ENCODE peak calls at places on chromosome 15, in seven cellular contexts. T is fibroblast of mammary gland, R is RWPE1, N is endodermal cell, C is A673, L is GM12865, G is AG09309. V is an unnamed sample.

GRCh38 chr15:81373996-81374395 is at the start of gene TMC3:
- DNase-seq in L (no peak), N (no peak), R (no peak), G (no peak), C (no peak), T (no peak), V (no peak)

GRCh38 chr15:62173215-62173614 is 8.1 kb upstream of the C2CD4B start:
- DNase-seq in N (no peak), R (no peak), C (peak), G (no peak), L (no peak), T (no peak), V (no peak)

GRCh38 chr15:67033521-67033920 is 31.9 kb upstream of the SMAD3 start:
- DNase-seq in C (no peak), R (no peak), G (no peak), L (no peak), N (peak), T (no peak), V (no peak)

GRCh38 chr15:78561490-78561889 is 3.8 kb upstream of the CHRNA5 start:
- DNase-seq in N (no peak), R (no peak), C (no peak), G (no peak), L (no peak), T (no peak), V (no peak)

GRCh38 chr15:33067456-33067855 is 127.1 kb downstream of the FMN1 start:
- DNase-seq in R (no peak), C (peak), N (peak), T (peak), G (peak), L (no peak), V (no peak)

GRCh38 chr15:64009798-64010241 is 36.5 kb downstream of the DAPK2 start:
- DNase-seq in N (no peak), R (peak), G (no peak), T (peak), C (no peak), L (peak), V (no peak)

GRCh38 chr15:65077981-65078352 is 1.4 kb downstream of the KBTBD13 start:
- DNase-seq in L (peak), N (peak), T (peak), R (no peak), G (no peak), C (peak), V (no peak)

GRCh38 chr15:48828906-48829305 is 18.0 kb upstream of the CEP152 start:
- DNase-seq in T (no peak), L (no peak), C (no peak), R (no peak), G (no peak), N (no peak), V (no peak)

GRCh38 chr15:90191795-90192494 is 9.2 kb upstream of the SEMA4B start:
- DNase-seq in G (no peak), L (peak), C (peak), T (no peak), R (peak), N (no peak), V (no peak)

GRCh38 chr15:66617137-66618090 is 51.6 kb upstream of the LCTL start:
- DNase-seq in T (peak), L (peak), R (no peak), G (peak), C (no peak), N (peak), V (peak)

GRCh38 chr15:68055224-68055705 is 1.1 kb downstream of the PIAS1 start:
- DNase-seq in G (peak), R (peak), C (peak), L (peak), N (peak), T (peak), V (no peak)

GRCh38 chr15:101504373-101504772 is 14.9 kb upstream of the PCSK6 start:
- DNase-seq in C (no peak), N (no peak), L (no peak), T (no peak), G (no peak), R (no peak), V (no peak)

GRCh38 chr15:96274087-96274440 is 56.4 kb upstream of the NR2F2 start:
- DNase-seq in N (no peak), R (no peak), T (no peak), L (no peak), G (no peak), C (no peak), V (no peak)

GRCh38 chr15:72770673-72771328 is 12.8 kb downstream of the ADPGK start:
- DNase-seq in N (no peak), G (no peak), R (no peak), C (no peak), L (peak), T (peak), V (no peak)

GRCh38 chr15:77282333-77282732 is 137.6 kb downstream of the PEAK1 start:
- DNase-seq in T (peak), L (no peak), C (no peak), R (no peak), G (peak), N (peak), V (no peak)

GRCh38 chr15:54816406-54816805 is 380.3 kb downstream of the RSL24D1 start:
- DNase-seq in N (no peak), R (no peak), G (no peak), T (no peak), C (no peak), L (no peak), V (no peak)

GRCh38 chr15:28992340-28992864 is 106.6 kb downstream of the APBA2 start:
- DNase-seq in R (no peak), G (no peak), N (peak), C (no peak), T (no peak), L (no peak), V (no peak)

GRCh38 chr15:73992594-73992898 is 451 bp upstream of the STOML1 start:
- DNase-seq in R (no peak), G (no peak), N (no peak), T (no peak), C (no peak), L (no peak), V (no peak)
- TF ChIP-seq CTCF in R (peak), G (no peak), N (no peak), T (no peak), C (no peak), L (no peak), V (no peak)

GRCh38 chr15:85750319-85750806 is 44.4 kb downstream of the KLHL25 start:
- DNase-seq in L (no peak), G (no peak), C (no peak), N (peak), T (peak), R (no peak), V (peak)
- TF ChIP-seq CTCF in L (no peak), G (no peak), C (no peak), N (no peak), T (no peak), R (no peak), V (no peak)

DNA sequence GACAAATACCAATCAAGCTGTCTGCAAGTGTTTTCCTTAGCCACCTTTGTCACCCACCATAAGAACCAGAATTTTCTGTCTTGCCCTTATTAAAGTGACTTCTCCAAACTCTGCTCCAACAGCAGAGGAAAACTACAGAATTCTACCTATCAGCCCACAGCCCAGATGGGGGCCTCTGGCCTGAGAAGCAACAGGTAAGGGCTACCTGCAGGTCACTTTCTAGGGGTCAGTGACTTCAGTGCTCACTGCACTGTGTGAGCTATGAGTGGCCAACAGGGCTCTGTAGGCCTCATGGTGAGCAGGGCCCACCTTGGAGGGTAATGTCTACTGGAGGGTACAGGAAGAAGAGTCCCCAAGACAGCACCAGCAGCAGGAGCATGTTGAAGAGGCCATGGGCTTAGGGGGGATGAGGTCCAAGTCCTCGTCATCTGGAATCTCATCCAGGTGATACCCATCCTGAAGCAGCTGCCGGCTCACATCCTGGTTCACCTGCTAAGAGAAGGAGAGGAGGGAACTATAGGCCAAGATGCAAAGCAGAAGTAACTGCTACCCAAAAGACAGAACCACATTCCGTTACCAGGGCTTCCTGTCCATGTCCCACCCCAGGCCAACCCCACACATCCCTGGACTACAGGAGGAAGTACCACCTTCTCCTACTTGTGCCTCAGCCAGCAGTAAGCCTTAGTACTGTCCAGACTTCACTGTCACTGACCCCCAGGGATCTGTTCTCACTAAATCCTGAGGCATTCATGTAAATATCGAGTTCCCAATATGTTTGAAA is 4.2 kb downstream of the FAM219B start:
- DNase-seq in G (no peak), L (no peak), C (no peak), R (no peak), N (no peak), T (no peak), V (no peak)
- TF ChIP-seq CTCF in G (no peak), L (no peak), C (no peak), R (no peak), N (no peak), T (no peak), V (no peak)

GRCh38 chr15:31470756-31471155 is 144.1 kb downstream of the KLF13 start:
- DNase-seq in L (peak), N (peak), R (no peak), T (no peak), C (no peak), G (no peak), V (no peak)

GRCh38 chr15:31474059-31474868 is 147.6 kb downstream of the KLF13 start:
- DNase-seq in N (peak), G (no peak), R (no peak), C (no peak), T (no peak), L (peak), V (no peak)

GRCh38 chr15:31473384-31474058 is 146.9 kb downstream of the KLF13 start:
- DNase-seq in N (peak), T (no peak), L (peak), R (no peak), G (no peak), C (no peak), V (no peak)

GRCh38 chr15:31471731-31472430 is 145.2 kb downstream of the KLF13 start:
- DNase-seq in N (peak), R (no peak), T (peak), C (no peak), L (no peak), G (peak), V (no peak)

DNA sequence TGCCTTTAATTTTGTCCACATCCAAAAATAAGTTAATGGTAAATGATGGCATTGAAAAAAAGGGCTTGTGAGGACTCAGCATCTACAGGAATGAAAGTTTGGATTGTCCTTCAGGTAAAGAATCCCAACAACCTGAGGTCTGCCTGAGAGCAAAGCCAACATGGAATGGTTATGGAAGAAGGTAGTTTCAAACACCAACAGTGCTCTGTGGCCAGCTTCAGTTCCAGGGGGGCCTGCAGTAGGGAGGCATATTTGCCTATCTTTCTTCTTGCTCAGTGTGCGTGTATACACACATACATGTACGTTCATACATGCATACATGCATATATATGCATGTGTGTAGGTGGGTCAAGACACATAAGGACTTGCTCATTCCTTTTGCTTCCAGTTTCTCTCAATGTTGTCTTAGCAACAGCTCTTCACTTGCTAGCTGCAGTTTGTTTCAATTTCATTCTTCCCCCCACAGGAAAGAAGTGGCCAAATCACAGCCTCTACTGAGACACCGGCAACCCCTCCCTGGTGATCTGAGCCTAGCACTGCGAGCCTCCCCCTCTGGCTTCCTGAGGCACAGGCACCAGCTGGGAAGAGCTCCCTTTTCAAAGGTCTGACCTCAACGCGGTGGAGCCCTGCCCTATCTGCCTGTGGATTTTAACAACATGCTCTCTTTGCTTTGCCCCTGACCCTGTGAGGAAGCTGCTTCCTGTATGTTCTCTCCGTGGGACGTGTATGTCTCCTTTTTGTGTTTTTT is 146.2 kb downstream of the KLF13 start:
- DNase-seq in C (no peak), G (no peak), T (peak), R (no peak), N (peak), L (peak), V (no peak)
- TF ChIP-seq CTCF in C (no peak), G (no peak), T (no peak), R (no peak), N (no peak), L (no peak), V (no peak)

GRCh38 chr15:57534279-57534678 is 57.4 kb upstream of the MYZAP start:
- DNase-seq in T (peak), N (peak), G (no peak), R (no peak), L (no peak), C (peak), V (no peak)

GRCh38 chr15:57538822-57539221 is 52.9 kb upstream of the MYZAP start:
- DNase-seq in G (no peak), T (no peak), L (no peak), C (no peak), R (no peak), N (no peak), V (no peak)

GRCh38 chr15:57540736-57541135 is 51.0 kb upstream of the MYZAP start:
- DNase-seq in T (no peak), C (no peak), N (no peak), R (no peak), G (no peak), L (peak), V (no peak)

GRCh38 chr15:57537951-57538506 is 53.7 kb upstream of the MYZAP start:
- DNase-seq in T (no peak), C (peak), L (no peak), N (no peak), R (no peak), G (no peak), V (no peak)

DNA sequence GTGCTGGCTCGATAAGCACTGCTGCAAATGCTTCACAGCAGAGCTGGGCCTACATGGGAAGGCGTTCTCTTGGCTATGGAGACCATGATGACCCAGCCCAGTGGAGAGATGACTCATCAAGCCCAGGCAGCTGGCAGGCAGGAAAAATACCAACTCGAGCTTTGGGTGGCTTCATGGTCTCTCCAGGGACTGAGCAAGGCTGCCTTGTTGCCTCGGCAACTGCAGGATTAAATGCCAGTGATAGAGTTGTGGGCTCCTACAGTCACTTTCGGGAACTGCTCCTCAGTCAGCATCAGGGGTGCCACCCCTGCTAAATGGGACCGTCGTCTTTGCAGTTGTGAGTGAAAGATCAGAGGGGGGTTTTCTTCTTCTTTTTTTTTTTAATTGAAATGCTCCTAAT is 54.6 kb upstream of the MYZAP start:
- DNase-seq in T (peak), G (peak), R (no peak), C (peak), L (peak), N (peak), V (no peak)
- TF ChIP-seq CTCF in T (no peak), G (no peak), R (no peak), C (peak), L (no peak), N (peak), V (no peak)

GRCh38 chr15:70094690-70095311 is 2.9 kb downstream of the TLE3 start:
- DNase-seq in C (peak), G (no peak), R (no peak), N (no peak), L (no peak), T (no peak), V (no peak)

GRCh38 chr15:70096975-70097336 is 761 bp downstream of the TLE3 start:
- DNase-seq in N (no peak), T (no peak), C (no peak), G (no peak), L (peak), R (no peak), V (no peak)

GRCh38 chr15:70095387-70096214 is 2.1 kb downstream of the TLE3 start:
- DNase-seq in T (no peak), C (peak), R (no peak), N (peak), L (peak), G (no peak), V (no peak)

GRCh38 chr15:70097337-70098169 is at the start of gene TLE3:
- DNase-seq in L (peak), T (peak), R (peak), G (peak), N (peak), C (peak), V (peak)

DNA sequence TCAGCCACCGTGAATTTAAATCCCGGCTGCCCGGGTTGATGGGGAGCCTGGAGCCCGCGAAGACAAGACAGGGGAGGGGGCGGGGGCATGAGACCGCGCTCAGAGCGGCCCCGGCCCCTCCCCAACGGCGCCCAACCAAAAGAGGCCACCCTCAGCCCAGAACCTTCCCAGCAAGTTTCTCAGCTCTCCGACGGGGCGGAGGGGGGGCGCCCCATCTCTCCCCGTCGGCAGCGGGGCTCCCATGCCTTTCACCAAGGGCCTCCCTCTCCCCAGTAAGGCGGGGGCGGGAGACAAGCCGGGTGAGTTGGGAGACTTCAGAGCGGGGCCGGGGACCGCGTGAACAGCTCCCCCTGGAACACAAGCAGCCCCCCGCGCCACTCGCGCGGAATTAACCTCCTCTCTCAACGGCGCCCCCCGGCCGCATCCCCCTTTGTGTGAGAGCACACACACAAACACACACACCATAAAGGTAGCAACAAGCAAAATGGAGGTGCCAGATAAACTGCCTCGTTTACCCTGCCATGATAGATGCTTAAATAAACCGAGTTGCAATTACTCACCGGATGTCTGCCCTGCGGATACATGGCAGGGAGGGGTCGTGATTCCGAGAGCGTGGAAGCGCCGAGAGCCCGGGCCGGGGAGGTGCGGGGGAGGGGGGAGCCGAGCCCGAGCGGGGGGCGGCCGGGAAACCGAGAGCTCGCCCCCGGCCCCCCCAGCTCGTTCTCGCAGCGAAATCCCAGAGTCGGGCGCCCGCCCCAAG is 1.3 kb downstream of the TLE3 start:
- DNase-seq in C (peak), G (no peak), N (no peak), L (peak), R (peak), T (peak), V (no peak)
- TF ChIP-seq CTCF in C (no peak), G (peak), N (no peak), L (no peak), R (no peak), T (no peak), V (no peak)

GRCh38 chr15:85318048-85318731 is 62.2 kb upstream of the AKAP13 start:
- DNase-seq in T (peak), C (peak), N (no peak), G (peak), L (peak), R (peak), V (no peak)
- TF ChIP-seq CTCF in T (peak), C (peak), N (peak), G (peak), L (peak), R (no peak), V (no peak)

DNA sequence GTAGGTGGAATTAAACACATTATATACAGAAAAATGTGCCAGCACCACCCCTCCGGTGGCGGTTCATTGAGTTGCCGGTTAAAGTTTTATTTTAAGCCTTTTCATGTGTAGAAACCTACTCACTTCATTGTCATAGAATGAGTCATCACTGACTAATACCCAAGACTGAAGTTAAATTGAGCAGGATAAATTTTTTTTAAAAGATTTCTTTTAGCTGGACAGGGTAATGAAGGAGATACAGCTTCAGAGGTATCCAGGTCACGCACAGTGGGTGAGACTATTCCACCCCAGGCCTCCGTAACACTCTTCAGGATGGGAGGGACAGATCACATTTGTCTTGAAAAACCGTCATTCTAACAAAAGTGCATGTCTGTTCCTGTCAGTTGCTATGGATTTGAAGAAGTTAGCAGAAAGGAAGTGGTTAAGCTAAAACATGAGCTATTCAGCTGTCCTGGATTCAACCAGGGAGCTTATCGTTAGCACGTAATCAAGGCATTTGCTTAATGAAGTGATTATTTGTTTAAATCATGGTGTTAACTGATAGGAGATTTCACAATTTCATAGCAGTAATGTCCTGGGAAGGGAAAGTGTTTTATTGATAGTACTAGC is 23.3 kb downstream of the WHAMM start:
- DNase-seq in R (peak), L (peak), N (no peak), T (peak), G (peak), C (peak), V (no peak)
- TF ChIP-seq CTCF in R (no peak), L (no peak), N (peak), T (peak), G (peak), C (no peak), V (no peak)

GRCh38 chr15:94704421-94704820 is 473.1 kb downstream of the MCTP2 start:
- DNase-seq in C (no peak), R (no peak), T (no peak), L (no peak), N (no peak), G (no peak), V (no peak)
- TF ChIP-seq CTCF in C (no peak), R (no peak), T (no peak), L (no peak), N (no peak), G (no peak), V (no peak)

V was measured in omental fat pad.